ENCODE peak calls at places on chromosome 10, in seven cellular contexts. R is pancreas; U is iPS DF 6.9; Y is Peyer's patch; M is IMR-90; V is CD8-positive, alpha-beta T cell; K is hepatocyte. Z is an unnamed sample.

GRCh38 chr10:88693392-88694020 is 12.5 kb upstream of the LIPK start:
- DNase-seq in R (no peak), U (no peak), Y (no peak), M (no peak), V (no peak), K (no peak), Z (no peak)

GRCh38 chr10:76998451-76998850 is 639.2 kb downstream of the KCNMA1 start:
- DNase-seq in R (no peak), U (no peak), Y (no peak), M (no peak), V (no peak), K (no peak), Z (no peak)

GRCh38 chr10:74863508-74863907 is 37.1 kb downstream of the KAT6B start:
- DNase-seq in R (no peak), U (no peak), Y (no peak), M (no peak), V (no peak), K (no peak), Z (no peak)

GRCh38 chr10:84263716-84264115 is 18.9 kb downstream of the RGR start:
- DNase-seq in R (no peak), U (no peak), Y (no peak), M (no peak), V (peak; percentile 32), K (no peak), Z (no peak)

GRCh38 chr10:78937388-78937787 is 131.4 kb upstream of the ZMIZ1 start:
- DNase-seq in R (no peak), U (no peak), Y (no peak), M (no peak), V (no peak), K (no peak), Z (no peak)

GRCh38 chr10:103915794-103916193 is 2.2 kb downstream of the STN1 start:
- DNase-seq in R (no peak), U (no peak), Y (no peak), M (no peak), V (no peak), K (no peak), Z (no peak)

GRCh38 chr10:67088035-67088434 is 162.2 kb downstream of the LRRTM3 start:
- DNase-seq in R (no peak), U (no peak), Y (no peak), M (no peak), V (no peak), K (no peak), Z (no peak)

GRCh38 chr10:132467464-132468149 is 70.0 kb upstream of the INPP5A start:
- DNase-seq in R (peak; percentile 29), U (no peak), Y (peak; percentile 82), M (no peak), V (no peak), K (no peak), Z (no peak)

GRCh38 chr10:15169555-15170407 is 1.3 kb upstream of the NMT2 start:
- DNase-seq in R (peak; percentile 29), U (no peak), Y (no peak), M (no peak), V (peak; percentile 74), K (no peak), Z (peak; percentile 68)

GRCh38 chr10:96833220-96834001 is 1.3 kb downstream of the LCOR start:
- DNase-seq in R (no peak), U (no peak), Y (peak; percentile 61), M (peak; percentile 23), V (no peak), K (peak; percentile 43), Z (no peak)

GRCh38 chr10:3292601-3293000 is 120.0 kb upstream of the PITRM1 start:
- DNase-seq in R (no peak), U (no peak), Y (no peak), M (no peak), V (no peak), K (no peak), Z (no peak)

GRCh38 chr10:92757066-92757716 is 67.4 kb downstream of the HHEX start:
- DNase-seq in R (peak; percentile 30), U (peak; percentile 9), Y (peak; percentile 58), M (peak; percentile 82), V (no peak), K (peak; percentile 42), Z (no peak)

GRCh38 chr10:131859341-131860020 is 41.3 kb upstream of the PPP2R2D start:
- DNase-seq in R (no peak), U (no peak), Y (peak; percentile 20), M (no peak), V (no peak), K (no peak), Z (no peak)

GRCh38 chr10:88553116-88553752 is 29.9 kb downstream of the RNLS start:
- DNase-seq in R (peak; percentile 51), U (peak; percentile 7), Y (no peak), M (peak; percentile 84), V (no peak), K (peak; percentile 74), Z (peak; percentile 54)

GRCh38 chr10:107474650-107475049 is 310.1 kb upstream of the SORCS1 start:
- DNase-seq in R (no peak), U (no peak), Y (no peak), M (no peak), V (no peak), K (no peak), Z (no peak)

GRCh38 chr10:124285587-124286527 is 132.9 kb downstream of the OAT start:
- DNase-seq in R (no peak), U (no peak), Y (peak; percentile 7), M (no peak), V (no peak), K (no peak), Z (no peak)

GRCh38 chr10:11909618-11910017 is 86.5 kb downstream of the PROSER2 start:
- DNase-seq in R (no peak), U (no peak), Y (no peak), M (no peak), V (no peak), K (no peak), Z (no peak)

GRCh38 chr10:11345224-11346054 is 266.0 kb downstream of the USP6NL start:
- DNase-seq in R (no peak), U (no peak), Y (no peak), M (no peak), V (peak; percentile 27), K (peak; percentile 55), Z (no peak)

GRCh38 chr10:95782274-95782830 is 26.4 kb downstream of the ENTPD1 start:
- DNase-seq in R (no peak), U (no peak), Y (no peak), M (no peak), V (no peak), K (no peak), Z (no peak)

GRCh38 chr10:11358046-11358445 is 253.4 kb downstream of the USP6NL start:
- DNase-seq in R (no peak), U (no peak), Y (no peak), M (no peak), V (no peak), K (no peak), Z (no peak)

GRCh38 chr10:110394898-110395297 is 90.2 kb upstream of the SMNDC1 start:
- DNase-seq in R (no peak), U (no peak), Y (peak; percentile 40), M (no peak), V (no peak), K (no peak), Z (no peak)
- H3K4me1 ChIP-seq in R (peaks cover 9% of the 10 kb centered on the region), U (peaks cover 3% of the 10 kb centered on the region), Y (peaks cover 3% of the 10 kb centered on the region), M (peaks cover 25% of the 10 kb centered on the region), V (no peaks in the 10 kb centered on the region), K (peaks cover 26% of the 10 kb centered on the region), Z (no peaks in the 10 kb centered on the region)

GRCh38 chr10:100746413-100746931 is 1.1 kb downstream of the PAX2 start:
- DNase-seq in R (no peak), U (no peak), Y (no peak), M (no peak), V (no peak), K (no peak), Z (no peak)

GRCh38 chr10:100749059-100749308 is 3.6 kb downstream of the PAX2 start:
- DNase-seq in R (no peak), U (no peak), Y (no peak), M (no peak), V (no peak), K (no peak), Z (no peak)

GRCh38 chr10:100747061-100747825 is 1.9 kb downstream of the PAX2 start:
- DNase-seq in R (no peak), U (no peak), Y (no peak), M (no peak), V (no peak), K (no peak), Z (no peak)

GRCh38 chr10:100748251-100749058 is 3.1 kb downstream of the PAX2 start:
- DNase-seq in R (no peak), U (no peak), Y (peak; percentile 48), M (no peak), V (no peak), K (no peak), Z (no peak)

GRCh38 chr10:100747826-100748231 is 2.4 kb downstream of the PAX2 start:
- DNase-seq in R (no peak), U (no peak), Y (no peak), M (no peak), V (no peak), K (no peak), Z (no peak)
- H3K4me3 ChIP-seq in R (peak overlapping the region; percentile 30), U (no peak overlapping the region), Y (peak overlapping the region; percentile 26), M (no peak overlapping the region), V (no peak overlapping the region), K (no peak overlapping the region), Z (no peak overlapping the region)

GRCh38 chr10:68348265-68348741 is 15.6 kb upstream of the PBLD start:
- DNase-seq in R (peak; percentile 42), U (peak; percentile 68), Y (no peak), M (peak; percentile 65), V (peak; percentile 63), K (peak; percentile 55), Z (peak; percentile 42)

GRCh38 chr10:68345621-68346020 is 12.9 kb upstream of the PBLD start:
- DNase-seq in R (no peak), U (no peak), Y (no peak), M (no peak), V (no peak), K (no peak), Z (no peak)

GRCh38 chr10:68342909-68343516 is 10.3 kb upstream of the PBLD start:
- DNase-seq in R (no peak), U (no peak), Y (no peak), M (no peak), V (no peak), K (no peak), Z (no peak)

DNA sequence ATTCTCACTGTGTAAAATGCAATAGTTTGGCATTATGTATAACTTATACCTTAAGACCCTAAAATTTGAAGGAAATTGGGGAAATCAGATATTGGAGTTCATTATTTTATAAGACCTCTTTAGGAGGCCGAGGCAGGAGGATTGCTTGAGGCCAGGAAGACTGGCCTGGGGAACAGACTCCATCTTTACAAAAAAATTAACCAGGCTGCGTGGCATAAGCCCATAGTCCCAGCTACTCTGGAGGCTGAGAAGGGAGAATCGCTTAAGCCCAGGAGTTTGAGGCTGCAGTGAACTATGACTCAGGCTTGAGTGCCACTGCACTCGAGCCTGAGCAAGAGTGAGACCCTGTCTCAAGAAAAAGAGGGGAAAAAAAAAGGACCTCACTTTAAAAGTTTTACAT is 14.0 kb upstream of the PBLD start:
- DNase-seq in R (no peak), U (no peak), Y (no peak), M (no peak), V (no peak), K (no peak), Z (no peak)
- H3K36me3 ChIP-seq in R (peaks cover 1% of the 10 kb centered on the region), U (peaks cover 2% of the 10 kb centered on the region), Y (no peaks in the 10 kb centered on the region), M (peaks cover 26% of the 10 kb centered on the region), V (peaks cover 13% of the 10 kb centered on the region), K (no peaks in the 10 kb centered on the region), Z (peaks cover 5% of the 10 kb centered on the region)

GRCh38 chr10:118395919-118396318 is 53.8 kb upstream of the FAM204A start:
- DNase-seq in R (no peak), U (no peak), Y (no peak), M (no peak), V (no peak), K (no peak), Z (no peak)

GRCh38 chr10:118397391-118397790 is 55.3 kb upstream of the FAM204A start:
- DNase-seq in R (no peak), U (no peak), Y (no peak), M (no peak), V (no peak), K (no peak), Z (no peak)

GRCh38 chr10:118394557-118395194 is 52.6 kb upstream of the FAM204A start:
- DNase-seq in R (no peak), U (no peak), Y (no peak), M (no peak), V (no peak), K (no peak), Z (no peak)
- H3K4me1 ChIP-seq in R (no peaks in the 10 kb centered on the region), U (no peaks in the 10 kb centered on the region), Y (no peaks in the 10 kb centered on the region), M (no peaks in the 10 kb centered on the region), V (no peaks in the 10 kb centered on the region), K (no peaks in the 10 kb centered on the region), Z (no peaks in the 10 kb centered on the region)